ENCODE peak calls at places on chromosomes 3 and 15, in ten cellular contexts. U, G, Z, Q, J, X, O, D, R and K are unnamed samples.

GRCh38 chr3:126447456-126448106 is 28.1 kb downstream of the ZXDC start:
- DNase-seq in U (no peak), G (no peak), Z (no peak), Q (no peak), J (no peak), X (no peak), O (no peak), D (no peak), R (no peak), K (no peak)

GRCh38 chr3:190017575-190018288 is 103.0 kb downstream of the P3H2 start:
- DNase-seq in U (no peak), G (peak), Z (no peak), Q (no peak), J (peak), X (peak), O (peak), D (peak), R (peak), K (no peak)

GRCh38 chr3:36904641-36905040 is 40.2 kb downstream of the TRANK1 start:
- DNase-seq in U (no peak), G (no peak), Z (no peak), Q (no peak), J (no peak), X (no peak), O (peak), D (no peak), R (no peak), K (peak)

GRCh38 chr15:95132774-95133173 is 901.4 kb downstream of the MCTP2 start:
- DNase-seq in U (no peak), G (no peak), Z (no peak), Q (no peak), J (peak), X (no peak), O (peak), D (no peak), R (no peak), K (no peak)

GRCh38 chr3:115885621-115886020 is 262.3 kb downstream of the GAP43 start:
- DNase-seq in U (no peak), G (no peak), Z (no peak), Q (no peak), J (peak), X (no peak), O (peak), D (peak), R (no peak), K (no peak)

GRCh38 chr3:195818301-195818700 is 6.6 kb upstream of the MUC4 start:
- DNase-seq in U (no peak), G (no peak), Z (no peak), Q (no peak), J (no peak), X (no peak), O (no peak), D (no peak), R (no peak), K (no peak)

GRCh38 chr3:111252795-111253194 is 181.2 kb downstream of the NECTIN3 start:
- DNase-seq in U (no peak), G (no peak), Z (no peak), Q (no peak), J (peak), X (no peak), O (peak), D (peak), R (no peak), K (no peak)

GRCh38 chr3:120114981-120115380 is 20.7 kb upstream of the GSK3B start:
- DNase-seq in U (no peak), G (no peak), Z (no peak), Q (no peak), J (no peak), X (no peak), O (peak), D (no peak), R (no peak), K (no peak)

GRCh38 chr3:19149388-19149787 is 1.1 kb downstream of the KCNH8 start:
- DNase-seq in U (no peak), G (no peak), Z (no peak), Q (no peak), J (peak), X (no peak), O (peak), D (peak), R (no peak), K (no peak)

GRCh38 chr3:72031581-72031980 is 246.6 kb upstream of the PROK2 start:
- DNase-seq in U (no peak), G (no peak), Z (no peak), Q (no peak), J (no peak), X (no peak), O (peak), D (no peak), R (no peak), K (peak)

DNA sequence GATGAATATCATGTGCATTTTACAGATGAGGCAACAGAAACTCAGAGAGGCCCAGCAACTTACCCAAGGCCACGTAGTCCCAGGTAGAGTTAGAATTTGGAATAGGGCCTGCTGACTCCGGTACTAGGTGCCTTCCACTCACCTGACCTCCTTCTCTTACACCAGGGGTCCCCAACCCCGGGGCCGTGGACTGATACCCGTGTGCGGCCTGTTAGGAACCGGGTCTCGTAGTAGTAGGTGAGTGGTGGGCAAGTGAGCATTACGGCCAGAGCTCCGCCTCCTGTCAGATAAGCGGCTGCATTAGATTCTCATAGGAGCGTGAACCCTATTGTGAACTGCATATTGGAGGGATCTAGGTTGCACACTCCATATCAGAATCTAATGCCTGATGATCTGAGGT is 64.8 kb downstream of the SMAD3 start:
- DNase-seq in U (no peak), G (no peak), Z (no peak), Q (no peak), J (no peak), X (no peak), O (no peak), D (no peak), R (no peak), K (no peak)
- TF ChIP-seq CTCF in U (no peak), G (no peak), Z (no peak), Q (no peak), J (no peak), X (no peak), O (no peak), D (no peak), R (no peak), K (no peak)

GRCh38 chr3:159760056-159760455 is 228.6 kb upstream of the IL12A start:
- DNase-seq in U (no peak), G (no peak), Z (no peak), Q (no peak), J (no peak), X (no peak), O (no peak), D (no peak), R (no peak), K (no peak)
- TF ChIP-seq CTCF in U (no peak), G (no peak), Z (no peak), Q (no peak), J (no peak), X (no peak), O (no peak), D (no peak), R (no peak), K (no peak)

GRCh38 chr3:70558955-70559354 is 246.5 kb upstream of the MDFIC2 start:
- DNase-seq in U (no peak), G (no peak), Z (no peak), Q (no peak), J (no peak), X (no peak), O (no peak), D (no peak), R (no peak), K (no peak)
- TF ChIP-seq CTCF in U (no peak), G (no peak), Z (no peak), Q (no peak), J (no peak), X (no peak), O (no peak), D (no peak), R (no peak), K (no peak)

GRCh38 chr3:124351430-124352142 is 359.7 kb upstream of the ROPN1 start:
- DNase-seq in U (no peak), G (peak), Z (no peak), Q (peak), J (peak), X (peak), O (peak), D (peak), R (no peak), K (no peak)
- TF ChIP-seq CTCF in U (no peak), G (peak), Z (no peak), Q (peak), J (peak), X (peak), O (peak), D (peak), R (peak), K (no peak)